ENCODE peak calls at places on chromosomes 6 and 20, in eight cellular contexts. O, A, N, X, Y, E, W and G are unnamed samples.

GRCh38 chr6:46040288-46040687 is 24.6 kb upstream of the CLIC5 start:
- DNase-seq in O (no peak), A (no peak), N (no peak), X (no peak), Y (no peak), E (no peak), W (no peak), G (no peak)

GRCh38 chr6:46011241-46012085 is 4.2 kb downstream of the CLIC5 start:
- DNase-seq in O (no peak), A (no peak), N (peak; percentile 67), X (no peak), Y (peak; percentile 17), E (peak; percentile 89), W (peak; percentile 29), G (peak; percentile 48)

GRCh38 chr6:151014404-151015150 is 149.1 kb downstream of the MTHFD1L start:
- DNase-seq in O (peak; percentile 73), A (peak; percentile 68), N (peak; percentile 58), X (peak; percentile 74), Y (peak; percentile 62), E (peak; percentile 82), W (peak; percentile 80), G (peak; percentile 38)

GRCh38 chr6:127446356-127446755 is 12.8 kb downstream of the KIAA0408 start:
- DNase-seq in O (no peak), A (no peak), N (no peak), X (no peak), Y (no peak), E (no peak), W (no peak), G (no peak)

GRCh38 chr6:104700371-104701185 is 159.1 kb downstream of the HACE1 start:
- DNase-seq in O (no peak), A (no peak), N (no peak), X (no peak), Y (no peak), E (no peak), W (no peak), G (no peak)

GRCh38 chr6:121435444-121436069 is at the start of gene GJA1:
- DNase-seq in O (no peak), A (peak; percentile 25), N (no peak), X (no peak), Y (no peak), E (no peak), W (peak; percentile 96), G (no peak)

GRCh38 chr6:130240232-130240631 is 17.5 kb upstream of the SAMD3 start:
- DNase-seq in O (no peak), A (no peak), N (no peak), X (no peak), Y (no peak), E (no peak), W (no peak), G (no peak)

GRCh38 chr6:148251286-148251685 is 91.4 kb upstream of the SASH1 start:
- DNase-seq in O (no peak), A (no peak), N (no peak), X (no peak), Y (no peak), E (peak; percentile 8), W (peak; percentile 42), G (no peak)

GRCh38 chr20:32841174-32841573 is 17.5 kb upstream of the EFCAB8 start:
- DNase-seq in O (no peak), A (no peak), N (no peak), X (no peak), Y (no peak), E (peak; percentile 24), W (no peak), G (no peak)

GRCh38 chr20:32841632-32842031 is 17.1 kb upstream of the EFCAB8 start:
- DNase-seq in O (no peak), A (no peak), N (no peak), X (no peak), Y (no peak), E (no peak), W (no peak), G (no peak)

GRCh38 chr20:32845786-32846185 is 12.9 kb upstream of the EFCAB8 start:
- DNase-seq in O (no peak), A (no peak), N (no peak), X (no peak), Y (no peak), E (no peak), W (no peak), G (no peak)

GRCh38 chr20:32839982-32840285 is 18.8 kb upstream of the EFCAB8 start:
- DNase-seq in O (no peak), A (no peak), N (no peak), X (no peak), Y (no peak), E (no peak), W (no peak), G (no peak)

DNA sequence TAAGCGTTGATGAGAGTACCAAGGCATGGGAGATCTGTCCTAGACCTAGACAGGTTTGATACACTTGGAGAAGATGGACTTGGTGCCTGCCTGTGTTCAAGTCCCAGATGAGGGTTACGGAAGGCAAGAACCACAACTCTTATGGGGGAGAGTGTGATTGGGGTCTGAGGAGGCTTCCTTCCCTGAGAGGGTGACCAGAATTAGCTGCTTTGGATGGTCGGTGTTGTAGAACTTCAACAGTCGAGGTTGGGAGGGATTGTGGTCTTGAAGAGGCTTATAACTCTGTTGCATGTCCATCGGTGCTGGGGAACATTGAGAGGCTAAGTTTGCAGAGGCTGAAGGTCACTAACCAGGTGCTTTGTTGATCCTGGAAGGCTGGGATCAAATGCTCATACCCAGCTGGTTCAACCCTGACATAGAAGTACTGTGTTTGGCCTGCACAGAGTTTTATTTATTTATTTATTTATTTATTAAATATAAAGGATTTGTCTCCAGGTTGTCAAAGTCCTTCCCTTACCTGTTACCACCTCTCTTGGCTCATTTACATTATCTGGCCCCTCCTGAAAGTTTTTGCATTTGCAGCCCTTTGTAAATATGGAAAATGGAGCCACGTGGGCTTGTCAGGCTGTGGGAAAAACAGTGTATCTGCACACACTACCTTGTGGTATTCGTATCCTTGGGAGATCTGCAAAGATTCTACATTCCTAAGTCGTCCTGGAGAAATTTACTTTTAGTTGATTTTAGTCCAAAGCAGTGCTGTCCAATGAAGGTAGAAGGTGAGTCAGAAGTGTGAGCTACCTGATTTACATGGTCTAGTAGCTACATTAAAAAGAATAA is 15.8 kb upstream of the EFCAB8 start:
- DNase-seq in O (no peak), A (no peak), N (no peak), X (no peak), Y (no peak), E (no peak), W (no peak), G (no peak)
- H3K36me3 ChIP-seq in O (peaks cover 97% of the 10 kb centered on the region), A (peaks cover 28% of the 10 kb centered on the region), N (peaks cover 44% of the 10 kb centered on the region), X (peaks cover 37% of the 10 kb centered on the region), Y (peaks cover 66% of the 10 kb centered on the region), E (peaks cover 82% of the 10 kb centered on the region), W (peaks cover 19% of the 10 kb centered on the region), G (peaks cover 78% of the 10 kb centered on the region)

GRCh38 chr6:20439558-20439957 is 37.9 kb downstream of the E2F3 start:
- DNase-seq in O (no peak), A (no peak), N (no peak), X (no peak), Y (no peak), E (no peak), W (no peak), G (no peak)

GRCh38 chr6:20437639-20438038 is 36.0 kb downstream of the E2F3 start:
- DNase-seq in O (no peak), A (no peak), N (no peak), X (no peak), Y (no peak), E (no peak), W (no peak), G (no peak)

GRCh38 chr6:20433929-20434328 is 32.2 kb downstream of the E2F3 start:
- DNase-seq in O (no peak), A (no peak), N (no peak), X (no peak), Y (no peak), E (no peak), W (no peak), G (no peak)

GRCh38 chr6:20438462-20439070 is 36.9 kb downstream of the E2F3 start:
- DNase-seq in O (no peak), A (no peak), N (no peak), X (no peak), Y (no peak), E (no peak), W (no peak), G (no peak)

DNA sequence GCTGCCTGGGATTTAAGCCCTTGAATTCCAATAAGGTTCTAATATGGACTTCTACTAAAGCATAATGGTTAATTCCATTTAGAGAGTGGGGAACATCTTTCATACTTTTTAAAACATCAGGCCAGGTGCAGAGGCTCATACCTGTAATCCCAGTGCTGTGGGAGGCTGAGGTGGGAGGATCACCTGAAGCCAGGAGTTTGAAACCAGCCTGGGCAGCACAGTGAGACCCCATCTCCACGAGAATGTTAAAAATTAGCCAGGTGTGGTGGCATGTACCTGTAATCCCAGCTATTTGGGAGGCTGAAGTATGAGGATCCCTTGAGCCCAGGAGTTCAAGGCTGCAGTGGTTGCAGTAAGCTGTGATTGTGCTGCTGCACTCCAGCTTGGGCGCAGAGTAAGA is 35.0 kb downstream of the E2F3 start:
- DNase-seq in O (no peak), A (no peak), N (no peak), X (no peak), Y (no peak), E (no peak), W (no peak), G (no peak)
- H3K36me3 ChIP-seq in O (no peaks in the 10 kb centered on the region), A (no peaks in the 10 kb centered on the region), N (no peaks in the 10 kb centered on the region), X (no peaks in the 10 kb centered on the region), Y (no peaks in the 10 kb centered on the region), E (peaks cover 8% of the 10 kb centered on the region), W (peaks cover 2% of the 10 kb centered on the region), G (peaks cover 3% of the 10 kb centered on the region)

DNA sequence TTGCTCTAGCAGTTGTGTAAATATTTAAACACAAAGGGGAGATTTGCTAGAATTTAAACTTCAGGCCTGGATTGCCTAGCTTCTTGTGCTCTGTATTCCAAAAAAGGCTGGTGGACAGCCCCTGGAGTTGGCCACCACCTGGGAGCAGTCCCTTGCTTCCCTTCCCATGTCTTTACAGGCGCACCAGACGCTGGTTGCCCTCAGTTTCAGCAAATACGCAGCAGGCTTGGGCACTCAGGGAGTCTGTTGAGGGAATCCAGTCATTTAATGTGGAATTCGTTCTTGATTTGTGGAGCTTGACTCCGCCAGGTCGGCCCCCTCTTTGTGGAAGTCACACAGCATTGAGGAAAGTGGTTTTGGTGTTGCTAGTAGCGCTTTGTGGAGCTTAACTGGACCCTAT is 156.8 kb downstream of the DTNBP1 start:
- DNase-seq in O (peak; percentile 30), A (no peak), N (no peak), X (no peak), Y (no peak), E (no peak), W (no peak), G (no peak)
- H3K36me3 ChIP-seq in O (peaks cover 29% of the 10 kb centered on the region), A (peaks cover 7% of the 10 kb centered on the region), N (peaks cover 57% of the 10 kb centered on the region), X (peaks cover 5% of the 10 kb centered on the region), Y (peaks cover 38% of the 10 kb centered on the region), E (peaks cover 73% of the 10 kb centered on the region), W (peaks cover 2% of the 10 kb centered on the region), G (peaks cover 75% of the 10 kb centered on the region)

GRCh38 chr6:100803264-100803663 is 77.9 kb downstream of the ASCC3 start:
- DNase-seq in O (no peak), A (no peak), N (no peak), X (no peak), Y (no peak), E (no peak), W (no peak), G (no peak)

GRCh38 chr6:100796049-100796823 is 84.9 kb downstream of the ASCC3 start:
- DNase-seq in O (no peak), A (no peak), N (no peak), X (no peak), Y (no peak), E (peak; percentile 23), W (no peak), G (no peak)

GRCh38 chr6:100806280-100806679 is 74.8 kb downstream of the ASCC3 start:
- DNase-seq in O (no peak), A (no peak), N (no peak), X (no peak), Y (no peak), E (no peak), W (no peak), G (no peak)

GRCh38 chr6:100801036-100801435 is 80.1 kb downstream of the ASCC3 start:
- DNase-seq in O (no peak), A (no peak), N (no peak), X (no peak), Y (no peak), E (no peak), W (no peak), G (no peak)
- H3K36me3 ChIP-seq in O (peaks cover 20% of the 10 kb centered on the region), A (no peaks in the 10 kb centered on the region), N (peaks cover 3% of the 10 kb centered on the region), X (no peaks in the 10 kb centered on the region), Y (peaks cover 14% of the 10 kb centered on the region), E (peaks cover 24% of the 10 kb centered on the region), W (no peaks in the 10 kb centered on the region), G (peaks cover 26% of the 10 kb centered on the region)